ENCODE peak calls at places on chromosomes 4 and X, in seven cellular contexts. H is MM.1S, P is IMR-90, R is upper lobe of right lung, W is PC-3, T is adrenal gland, U is vagina. Z is an unnamed sample. For H3K4me1, the result is how much of the 10 kb centered on the place peaks cover.

GRCh38 chr4:158630893-158631292 is 40.8 kb downstream of the C4orf46 start:
- DNase-seq in H (no peak), P (peak), R (no peak), W (peak), T (peak), U (no peak), Z (no peak)

GRCh38 chr4:12729384-12729783 is 754.8 kb downstream of the RAB28 start:
- DNase-seq in H (no peak), P (peak), R (no peak), W (peak), T (no peak), U (no peak), Z (peak)

GRCh38 chr4:110982486-110982885 is 359.6 kb upstream of the PITX2 start:
- DNase-seq in H (no peak), P (no peak), R (no peak), W (no peak), T (no peak), U (no peak), Z (no peak)

GRCh38 chrX:13658602-13659001 is 5.7 kb downstream of the TCEANC start:
- DNase-seq in H (peak), P (peak), R (no peak), W (peak), T (no peak), U (no peak), Z (no peak)

GRCh38 chr4:56723201-56723605 is 42.1 kb upstream of the HOPX start:
- DNase-seq in H (no peak), P (no peak), R (no peak), W (peak), T (no peak), U (no peak), Z (no peak)

GRCh38 chr4:162117051-162117450 is 46.7 kb downstream of the FSTL5 start:
- DNase-seq in H (no peak), P (no peak), R (no peak), W (no peak), T (no peak), U (no peak), Z (no peak)

GRCh38 chr4:133320576-133321170 is 171.6 kb downstream of the PCDH10 start:
- DNase-seq in H (peak), P (peak), R (no peak), W (peak), T (peak), U (no peak), Z (no peak)

GRCh38 chr4:138051157-138051556 is 191.0 kb downstream of the SLC7A11 start:
- DNase-seq in H (no peak), P (peak), R (no peak), W (peak), T (no peak), U (no peak), Z (peak)

GRCh38 chrX:131650637-131651410 is 107.0 kb downstream of the OR13H1 start:
- DNase-seq in H (no peak), P (no peak), R (no peak), W (peak), T (no peak), U (no peak), Z (no peak)

GRCh38 chrX:64152857-64153256 is 52.7 kb downstream of the AMER1 start:
- DNase-seq in H (no peak), P (no peak), R (no peak), W (no peak), T (no peak), U (no peak), Z (no peak)

GRCh38 chrX:7552758-7553157 is 290.2 kb upstream of the VCX start:
- DNase-seq in H (no peak), P (no peak), R (no peak), W (no peak), T (no peak), U (no peak), Z (no peak)

GRCh38 chr4:13933163-13933562 is 305.6 kb upstream of the BOD1L1 start:
- DNase-seq in H (no peak), P (peak), R (no peak), W (no peak), T (no peak), U (no peak), Z (no peak)

GRCh38 chr4:26826721-26827120 is 33.9 kb upstream of the STIM2 start:
- DNase-seq in H (no peak), P (peak), R (no peak), W (no peak), T (peak), U (no peak), Z (no peak)
- H3K4me1 ChIP-seq in H (under half), P (under half), R (under half), W (under half), T (under half), U (under half), Z (under half)

DNA sequence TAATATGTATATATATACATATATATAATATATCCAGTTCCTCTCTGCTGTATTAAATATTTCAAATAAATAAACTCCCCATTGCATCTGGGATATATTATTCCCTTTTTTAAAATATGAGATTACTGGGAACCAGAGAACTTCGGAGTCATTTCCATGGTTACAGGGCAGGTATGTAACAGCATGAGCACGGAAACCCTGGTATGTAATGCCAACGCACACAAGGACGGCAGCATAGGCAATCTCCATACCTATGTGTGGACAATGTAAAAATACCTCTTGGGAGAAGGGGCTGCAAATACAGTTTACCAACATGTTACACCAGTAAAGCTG is 62.8 kb downstream of the NUDT10 start:
- DNase-seq in H (no peak), P (no peak), R (no peak), W (no peak), T (no peak), U (no peak), Z (no peak)
- H3K4me3 ChIP-seq in H (peak), P (no peak), R (peak), W (no peak), T (no peak), U (peak), Z (peak)

DNA sequence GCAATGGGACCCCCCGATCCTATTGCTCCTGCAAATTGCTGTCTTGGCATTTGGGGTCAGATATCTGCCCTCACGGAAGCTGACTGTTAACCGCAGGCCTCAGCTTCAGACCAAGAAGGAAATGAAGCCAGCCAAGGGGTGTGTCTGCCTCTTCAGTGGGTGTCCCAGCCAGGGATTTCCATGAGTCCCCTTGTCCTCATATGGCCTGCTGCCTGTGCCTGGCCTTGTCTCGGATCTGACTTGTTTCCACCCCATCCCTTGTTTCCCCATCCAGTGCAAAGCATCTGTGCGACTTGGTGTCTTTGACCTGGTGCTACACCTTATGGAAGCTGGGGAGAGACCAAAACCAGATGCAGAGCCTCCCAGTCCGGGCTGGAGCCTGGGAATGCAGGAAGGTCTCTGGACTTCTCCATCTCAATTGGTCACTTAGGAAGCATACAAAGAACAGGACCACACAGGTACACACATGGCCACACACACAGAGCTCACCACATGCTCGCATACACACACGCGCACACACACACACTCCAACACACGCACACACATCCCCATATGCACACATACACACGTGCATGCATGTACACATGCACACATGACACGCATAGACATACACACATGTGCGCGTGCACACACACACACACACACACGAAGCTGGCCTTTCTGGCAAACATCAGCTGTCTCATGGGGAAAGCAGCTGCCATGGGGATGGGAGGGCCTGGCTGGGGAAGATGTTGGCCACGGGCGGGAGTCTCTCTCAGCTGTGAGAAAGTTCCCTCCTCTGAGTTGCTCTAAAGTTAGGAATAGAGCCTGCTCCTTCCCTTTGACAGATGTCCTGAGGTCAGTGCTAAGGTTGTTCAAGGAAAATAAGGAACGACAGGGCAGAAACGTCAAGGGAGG is 65.5 kb downstream of the CRMP1 start:
- DNase-seq in H (no peak), P (peak), R (no peak), W (no peak), T (peak), U (no peak), Z (no peak)
- H3K4me1 ChIP-seq in H (under half), P (under half), R (under half), W (under half), T (under half), U (under half), Z (under half)

GRCh38 chr4:46994007-46994405 is 625 bp upstream of the GABRA4 start:
- DNase-seq in H (no peak), P (peak), R (no peak), W (no peak), T (no peak), U (no peak), Z (no peak)
- H3K4me3 ChIP-seq in H (no peak), P (peak), R (peak), W (no peak), T (no peak), U (no peak), Z (no peak)

DNA sequence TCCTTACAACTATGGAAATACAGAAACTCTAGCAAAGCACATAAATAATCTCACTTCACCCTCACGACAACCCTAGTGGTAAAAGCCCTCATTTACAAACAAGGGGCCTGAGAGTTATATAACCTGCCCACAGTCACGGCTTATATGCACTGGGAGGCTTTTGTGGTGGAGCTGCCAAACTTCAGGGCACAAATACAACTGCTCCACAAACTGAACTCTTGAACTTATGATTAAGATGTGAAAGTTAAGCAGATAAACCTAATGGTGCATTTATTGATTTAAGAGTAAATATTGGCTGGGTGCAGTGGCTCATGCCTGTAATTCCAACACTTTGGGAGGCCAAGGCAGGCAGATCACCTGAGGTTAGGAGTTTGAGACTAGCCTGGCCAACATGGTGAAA is 19.0 kb downstream of the SLC2A9 start:
- DNase-seq in H (no peak), P (no peak), R (no peak), W (no peak), T (no peak), U (no peak), Z (no peak)
- H3K4me1 ChIP-seq in H (under half), P (under half), R (under half), W (under half), T (under half), U (under half), Z (under half)

DNA sequence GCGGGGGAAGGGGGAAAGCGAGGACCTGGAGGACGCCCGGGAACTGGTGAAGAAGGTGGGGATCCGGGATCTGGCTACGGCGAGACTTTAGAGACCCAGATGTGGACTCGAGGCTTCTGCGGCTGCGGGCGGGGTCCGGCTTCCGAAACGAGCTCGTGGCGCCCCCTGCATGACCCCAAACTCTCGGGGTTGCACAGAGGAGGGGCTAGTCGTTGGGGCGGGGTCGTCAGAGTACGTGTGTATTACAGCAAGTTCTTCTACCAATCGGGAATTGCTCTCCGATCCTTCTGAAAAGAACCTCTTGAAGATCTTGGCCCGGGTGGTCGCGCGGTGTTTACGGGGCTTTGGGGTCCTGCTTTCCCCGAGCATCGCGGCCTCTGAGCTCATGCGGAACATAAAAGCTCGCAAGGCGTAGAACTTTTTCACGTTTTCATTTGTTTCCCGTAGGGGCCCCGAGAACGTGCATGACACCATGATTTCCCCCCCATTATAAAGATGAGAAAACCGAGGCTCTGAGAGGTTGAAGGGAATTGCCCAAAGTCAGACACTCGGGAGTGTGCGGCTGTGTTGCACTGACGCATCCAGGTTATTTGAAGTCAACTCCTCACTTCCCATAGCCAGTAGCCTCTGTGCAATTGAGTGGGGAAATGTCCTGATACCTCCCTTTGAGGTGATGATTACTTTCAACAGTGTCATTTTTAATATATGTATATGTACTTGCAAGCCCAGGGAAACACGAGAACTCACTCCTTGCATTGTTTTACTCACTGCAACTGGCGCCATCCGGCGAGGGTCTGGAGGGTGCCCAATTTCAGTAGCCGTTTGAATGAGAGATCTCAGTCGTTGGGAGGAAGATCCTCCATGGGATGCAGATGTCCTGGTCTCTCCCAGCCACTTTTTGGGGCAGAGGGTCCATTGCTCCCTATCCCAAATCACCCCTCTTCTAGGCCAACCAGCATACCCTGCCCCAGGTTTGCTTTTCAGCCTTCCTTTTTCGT is at the start of gene BEND4:
- DNase-seq in H (peak), P (no peak), R (no peak), W (no peak), T (no peak), U (no peak), Z (no peak)
- H3K4me3 ChIP-seq in H (peak), P (peak), R (peak), W (peak), T (no peak), U (peak), Z (no peak)

GRCh38 chr4:1160351-1160750 is 12.0 kb downstream of the SPON2 start:
- DNase-seq in H (no peak), P (no peak), R (no peak), W (no peak), T (no peak), U (no peak), Z (no peak)
- H3K4me1 ChIP-seq in H (under half), P (under half), R (under half), W (under half), T (under half), U (under half), Z (under half)

GRCh38 chrX:124085063-124085462 is 123.6 kb downstream of the STAG2 start:
- DNase-seq in H (no peak), P (no peak), R (no peak), W (no peak), T (no peak), U (no peak), Z (no peak)

GRCh38 chrX:124086411-124086810 is 124.9 kb downstream of the STAG2 start:
- DNase-seq in H (peak), P (no peak), R (no peak), W (no peak), T (no peak), U (no peak), Z (no peak)

GRCh38 chrX:124087000-124087746 is 125.7 kb downstream of the STAG2 start:
- DNase-seq in H (no peak), P (no peak), R (no peak), W (no peak), T (no peak), U (no peak), Z (no peak)
- H3K4me3 ChIP-seq in H (no peak), P (no peak), R (no peak), W (no peak), T (no peak), U (no peak), Z (no peak)

GRCh38 chrX:150572206-150572605 is 3.8 kb downstream of the MTM1 start:
- DNase-seq in H (no peak), P (no peak), R (no peak), W (peak), T (peak), U (no peak), Z (no peak)

GRCh38 chrX:150574824-150575409 is 6.5 kb downstream of the MTM1 start:
- DNase-seq in H (peak), P (no peak), R (no peak), W (no peak), T (no peak), U (no peak), Z (no peak)

GRCh38 chrX:150575415-150575814 is 7.0 kb downstream of the MTM1 start:
- DNase-seq in H (no peak), P (peak), R (no peak), W (peak), T (peak), U (no peak), Z (no peak)

GRCh38 chrX:150570512-150570911 is 2.1 kb downstream of the MTM1 start:
- DNase-seq in H (peak), P (no peak), R (no peak), W (peak), T (peak), U (no peak), Z (no peak)

GRCh38 chrX:150573702-150574101 is 5.3 kb downstream of the MTM1 start:
- DNase-seq in H (no peak), P (no peak), R (no peak), W (no peak), T (no peak), U (no peak), Z (no peak)
- H3K4me1 ChIP-seq in H (under half), P (under half), R (under half), W (half or more), T (under half), U (under half), Z (half or more)

GRCh38 chr4:122857160-122857559 is 30.5 kb downstream of the FGF2 start:
- DNase-seq in H (no peak), P (no peak), R (no peak), W (no peak), T (no peak), U (no peak), Z (no peak)

GRCh38 chr4:122855491-122855890 is 28.9 kb downstream of the FGF2 start:
- DNase-seq in H (peak), P (no peak), R (no peak), W (no peak), T (no peak), U (no peak), Z (no peak)

GRCh38 chr4:122851568-122851967 is 24.9 kb downstream of the FGF2 start:
- DNase-seq in H (no peak), P (no peak), R (no peak), W (no peak), T (no peak), U (no peak), Z (no peak)

GRCh38 chr4:122854860-122855259 is 28.2 kb downstream of the FGF2 start:
- DNase-seq in H (no peak), P (no peak), R (no peak), W (no peak), T (no peak), U (no peak), Z (no peak)

GRCh38 chr4:122854444-122854843 is 27.8 kb downstream of the FGF2 start:
- DNase-seq in H (no peak), P (no peak), R (no peak), W (no peak), T (no peak), U (no peak), Z (no peak)
- H3K4me3 ChIP-seq in H (no peak), P (no peak), R (peak), W (no peak), T (no peak), U (peak), Z (no peak)